ENCODE peak calls at places on chromosomes 6 and 20, in eight cellular contexts. Y is endothelial cell of umbilical vein, G is IMR-90, V is A549, E is stomach, J is heart left ventricle, P is breast epithelium, S is adrenal gland. I is an unnamed sample.

GRCh38 chr6:15824851-15825250 is 162.0 kb upstream of the DTNBP1 start:
- DNase-seq in E (no peak), S (no peak), Y (no peak), J (no peak), G (no peak), P (no peak), V (no peak), I (no peak)

GRCh38 chr6:16817594-16817993 is 56.3 kb upstream of the ATXN1 start:
- DNase-seq in J (no peak), V (no peak), E (no peak), S (no peak), G (peak), Y (no peak), P (no peak), I (no peak)

GRCh38 chr6:33609444-33610034 is 11.6 kb upstream of the ITPR3 start:
- DNase-seq in G (peak), S (peak), P (no peak), E (peak), J (peak), Y (no peak), V (no peak), I (no peak)

GRCh38 chr6:56292505-56293181 is 45.3 kb upstream of the COL21A1 start:
- DNase-seq in V (peak), P (no peak), J (no peak), Y (peak), S (peak), G (peak), E (no peak), I (no peak)

GRCh38 chr6:157074969-157075368 is 248.3 kb downstream of the TMEM242 start:
- DNase-seq in P (no peak), J (no peak), G (no peak), Y (no peak), V (no peak), E (no peak), S (no peak), I (no peak)

GRCh38 chr6:35302604-35303218 is 5.1 kb downstream of the DEF6 start:
- DNase-seq in P (no peak), G (peak), E (peak), S (no peak), Y (no peak), J (peak), V (no peak), I (no peak)

GRCh38 chr6:84645000-84645399 is 119.4 kb downstream of the TBX18 start:
- DNase-seq in P (no peak), G (peak), V (peak), Y (peak), E (no peak), S (no peak), J (no peak), I (no peak)

GRCh38 chr20:23161968-23162696 is 76.0 kb upstream of the CD93 start:
- DNase-seq in G (no peak), S (no peak), Y (peak), J (peak), V (peak), E (peak), P (peak), I (peak)

GRCh38 chr6:88177961-88178464 is 11.9 kb upstream of the CNR1 start:
- DNase-seq in E (no peak), S (no peak), Y (no peak), P (no peak), V (peak), J (no peak), G (no peak), I (no peak)

GRCh38 chr6:24807584-24807983 is 8.9 kb upstream of the ARMH2 start:
- DNase-seq in G (no peak), S (no peak), E (no peak), J (no peak), V (no peak), Y (no peak), P (no peak), I (no peak)

GRCh38 chr6:24245275-24245674 is 112.6 kb downstream of the DCDC2 start:
- DNase-seq in Y (no peak), G (no peak), S (no peak), V (no peak), E (no peak), P (no peak), J (no peak), I (no peak)

GRCh38 chr6:8707956-8708772 is 272.8 kb upstream of the SLC35B3 start:
- DNase-seq in G (no peak), J (no peak), E (peak), V (peak), P (peak), Y (no peak), S (peak), I (peak)

GRCh38 chr6:137799950-137800568 is 67.0 kb upstream of the TNFAIP3 start:
- DNase-seq in J (no peak), S (peak), V (peak), P (no peak), G (peak), Y (peak), E (no peak), I (peak)

GRCh38 chr20:59810376-59811187 is 122.9 kb downstream of the SYCP2 start:
- DNase-seq in V (no peak), E (peak), Y (no peak), P (no peak), S (no peak), J (no peak), G (no peak), I (no peak)

GRCh38 chr6:64100702-64101101 is 465.1 kb downstream of the PHF3 start:
- DNase-seq in J (no peak), E (no peak), S (no peak), G (no peak), V (no peak), P (no peak), Y (no peak), I (no peak)

GRCh38 chr20:20369353-20370086 is 1.6 kb downstream of the INSM1 start:
- DNase-seq in S (no peak), G (no peak), V (peak), J (no peak), P (no peak), E (peak), Y (no peak), I (peak)

GRCh38 chr6:109722564-109723254 is 31.6 kb downstream of the FIG4 start:
- DNase-seq in P (no peak), G (no peak), E (no peak), J (no peak), Y (no peak), V (no peak), S (no peak), I (no peak)

GRCh38 chr6:139990287-139990686 is 615.8 kb upstream of the CITED2 start:
- DNase-seq in P (no peak), V (no peak), E (no peak), G (no peak), Y (no peak), J (no peak), S (no peak), I (no peak)

GRCh38 chr6:28742668-28743270 is 181.0 kb downstream of the TRIM27 start:
- DNase-seq in G (peak), J (no peak), P (no peak), V (peak), E (no peak), Y (peak), S (no peak), I (no peak)

GRCh38 chr6:167047554-167047953 is 48.4 kb downstream of the CEP43 start:
- DNase-seq in P (no peak), V (no peak), S (no peak), J (no peak), E (peak), G (no peak), Y (no peak), I (no peak)

GRCh38 chr20:58822175-58822574 is 28.5 kb downstream of the GNAS-AS1 start:
- DNase-seq in Y (no peak), G (no peak), E (no peak), V (no peak), S (no peak), P (no peak), J (no peak), I (no peak)

GRCh38 chr20:5002077-5002413 is 735 bp upstream of the SLC23A2 start:
- DNase-seq in P (no peak), V (no peak), E (no peak), S (no peak), G (no peak), J (peak), Y (no peak), I (peak)

GRCh38 chr6:28142446-28142845 is 763 bp downstream of the ZKSCAN8 start:
- DNase-seq in G (peak), E (no peak), Y (peak), V (no peak), S (no peak), P (no peak), J (no peak), I (no peak)

GRCh38 chr6:152984387-152984872 is 1.6 kb upstream of the FBXO5 start:
- DNase-seq in J (no peak), S (no peak), G (no peak), P (no peak), E (no peak), V (no peak), Y (no peak), I (no peak)

GRCh38 chr20:31967830-31968249 is at the start of gene XKR7:
- DNase-seq in E (no peak), J (no peak), G (no peak), V (no peak), Y (no peak), S (no peak), P (no peak), I (peak)

GRCh38 chr20:50027611-50028105 is 44.9 kb downstream of the SNAI1 start:
- DNase-seq in V (peak), S (peak), P (peak), Y (peak), G (peak), E (no peak), J (peak), I (peak)

GRCh38 chr20:48807586-48808381 is 20.0 kb downstream of the PREX1 start:
- DNase-seq in V (no peak), G (no peak), S (no peak), E (no peak), P (no peak), Y (no peak), J (peak), I (no peak)

GRCh38 chr6:97963148-97963680 is 680.2 kb upstream of the MMS22L start:
- DNase-seq in Y (no peak), G (no peak), P (no peak), E (no peak), J (no peak), S (no peak), V (no peak), I (no peak)

GRCh38 chr6:45049188-45049843 is 278.8 kb upstream of the RUNX2 start:
- DNase-seq in J (no peak), E (no peak), S (no peak), P (no peak), G (peak), Y (peak), V (peak), I (no peak)

DNA sequence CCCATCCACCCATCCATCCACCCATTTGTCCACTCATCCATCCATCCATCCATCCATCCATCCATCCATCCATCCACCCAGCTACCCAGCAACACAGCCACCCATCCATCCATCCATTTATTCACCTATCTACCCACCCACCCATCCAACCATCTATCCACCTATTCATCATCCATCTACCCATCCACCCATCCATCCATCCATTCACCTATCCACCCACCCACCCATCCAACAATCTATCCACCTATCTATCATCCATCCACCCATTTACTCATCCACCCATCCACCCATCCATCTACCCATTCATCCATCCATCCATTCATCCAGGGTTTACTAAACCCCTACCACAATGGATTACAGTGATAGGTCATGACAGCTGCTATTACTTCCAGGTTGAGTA is 7.4 kb downstream of the SERPINB1 start:
- DNase-seq in S (no peak), E (no peak), V (no peak), J (no peak), Y (no peak), P (no peak), G (no peak), I (no peak)
- TF ChIP-seq POLR2A in S (no peak), E (no peak), V (no peak), J (no peak), Y (no peak), P (no peak), G (no peak), I (no peak)

GRCh38 chr20:14989891-14990290 is 652.5 kb upstream of the FLRT3 start:
- DNase-seq in E (no peak), J (no peak), S (no peak), V (no peak), G (no peak), P (no peak), Y (no peak), I (no peak)
- H3K4me3 ChIP-seq in E (no peak), J (no peak), S (no peak), V (no peak), G (no peak), P (no peak), Y (no peak), I (no peak)

DNA sequence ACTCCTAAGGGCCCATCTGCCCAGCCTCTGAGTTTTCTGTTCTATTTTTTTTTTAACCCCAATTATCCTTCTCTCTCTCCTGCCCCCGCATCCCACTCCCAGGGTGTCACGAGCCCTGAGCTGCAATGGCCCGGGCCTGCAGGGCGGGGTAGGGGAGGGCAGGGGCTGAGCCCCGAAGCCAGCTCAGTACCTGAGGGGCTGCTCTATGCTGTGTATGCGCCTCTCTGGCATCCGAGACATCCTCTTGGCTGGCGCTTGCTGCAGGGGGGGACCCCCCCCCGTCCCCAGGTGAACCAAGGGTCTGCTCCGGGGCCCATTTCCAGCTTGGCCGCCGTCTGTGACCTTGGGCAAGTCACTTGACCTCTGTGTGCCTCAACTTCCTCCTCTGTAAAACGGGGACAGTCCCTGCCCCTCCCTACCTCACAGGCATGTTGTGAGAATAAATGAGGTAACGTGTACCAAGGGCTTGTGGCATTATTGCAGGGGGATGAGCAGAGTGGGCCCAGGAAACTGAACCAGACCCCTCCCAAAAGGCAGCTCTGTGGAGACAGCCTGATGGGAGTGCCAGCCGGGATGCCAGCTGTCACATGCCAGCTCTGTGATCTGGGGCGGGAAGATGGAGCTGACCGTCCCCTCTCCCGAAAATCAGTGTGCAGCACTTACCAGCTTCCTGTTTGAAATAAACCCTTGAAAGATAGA is 13.0 kb upstream of the MYL9 start:
- DNase-seq in P (no peak), V (no peak), E (no peak), S (no peak), G (no peak), J (no peak), Y (no peak), I (no peak)
- TF ChIP-seq POLR2A in P (no peak), V (no peak), E (no peak), S (no peak), G (no peak), J (no peak), Y (no peak), I (no peak)

GRCh38 chr6:53566755-53567154 is 21.9 kb upstream of the GCLC start:
- DNase-seq in G (no peak), P (no peak), S (no peak), E (no peak), Y (no peak), J (no peak), V (no peak), I (no peak)
- H3K4me3 ChIP-seq in G (no peak), P (no peak), S (no peak), E (no peak), Y (no peak), J (no peak), V (no peak), I (no peak)

GRCh38 chr20:25692499-25692898 is 4.2 kb downstream of the ZNF337 start:
- DNase-seq in V (no peak), E (no peak), J (no peak), Y (no peak), G (no peak), S (no peak), P (no peak), I (no peak)

GRCh38 chr20:25695532-25696383 is 895 bp downstream of the ZNF337 start:
- DNase-seq in S (no peak), V (no peak), P (no peak), E (no peak), Y (no peak), G (no peak), J (peak), I (no peak)

GRCh38 chr20:25699914-25700313 is 3.3 kb upstream of the ZNF337 start:
- DNase-seq in P (no peak), Y (no peak), G (no peak), J (no peak), V (peak), E (no peak), S (no peak), I (no peak)

GRCh38 chr20:25697132-25697446 is 436 bp upstream of the ZNF337 start:
- DNase-seq in J (no peak), P (no peak), V (no peak), S (no peak), G (no peak), Y (no peak), E (no peak), I (no peak)

GRCh38 chr20:25696384-25697131 is at the start of gene ZNF337:
- DNase-seq in S (peak), J (peak), P (peak), Y (peak), V (peak), G (peak), E (peak), I (peak)
- TF ChIP-seq POLR2A in S (peak), J (peak), P (no peak), Y (peak), V (peak), G (peak), E (no peak), I (peak)

DNA sequence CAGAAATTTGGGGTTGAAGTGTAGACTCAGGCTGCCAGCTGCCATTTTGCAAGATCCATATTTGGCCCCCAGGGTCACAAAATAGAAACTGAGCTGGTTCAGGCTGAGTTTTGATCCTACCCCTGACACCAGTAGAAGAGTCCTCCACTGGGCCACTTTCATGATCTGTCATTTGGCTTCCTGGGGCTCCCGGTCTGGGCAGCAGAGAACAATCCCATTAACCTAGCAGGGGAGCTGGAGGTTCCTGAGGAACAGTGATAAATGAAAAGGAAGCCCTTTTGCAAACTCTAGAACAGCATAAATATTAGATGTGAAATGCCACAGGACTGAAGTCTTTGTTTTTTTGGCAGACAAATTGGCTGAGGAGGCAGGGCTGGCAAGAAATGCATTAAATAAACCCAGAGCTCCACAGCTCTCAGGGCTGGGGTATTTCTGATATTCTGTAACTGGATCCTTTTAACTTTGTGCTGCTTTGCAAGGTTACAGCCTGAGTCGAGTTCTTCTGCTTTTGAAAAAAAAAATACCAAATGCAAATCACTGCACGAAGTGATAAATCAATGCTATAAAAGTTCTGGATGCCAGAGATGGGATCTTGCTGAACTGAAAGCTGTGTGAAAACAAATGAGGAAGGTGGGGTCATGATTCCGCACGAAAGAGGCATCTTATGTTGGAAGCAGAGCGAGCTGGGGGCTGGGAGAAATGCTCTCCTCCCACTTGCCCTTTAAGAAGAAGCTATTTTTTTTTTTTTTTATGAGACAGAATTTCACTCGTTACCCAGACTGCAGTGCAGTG is 64.4 kb downstream of the SULF2 start:
- DNase-seq in E (no peak), G (peak), Y (peak), V (no peak), J (no peak), P (no peak), S (no peak), I (no peak)
- H3K4me3 ChIP-seq in E (no peak), G (no peak), Y (no peak), V (no peak), J (no peak), P (no peak), S (no peak), I (no peak)

DNA sequence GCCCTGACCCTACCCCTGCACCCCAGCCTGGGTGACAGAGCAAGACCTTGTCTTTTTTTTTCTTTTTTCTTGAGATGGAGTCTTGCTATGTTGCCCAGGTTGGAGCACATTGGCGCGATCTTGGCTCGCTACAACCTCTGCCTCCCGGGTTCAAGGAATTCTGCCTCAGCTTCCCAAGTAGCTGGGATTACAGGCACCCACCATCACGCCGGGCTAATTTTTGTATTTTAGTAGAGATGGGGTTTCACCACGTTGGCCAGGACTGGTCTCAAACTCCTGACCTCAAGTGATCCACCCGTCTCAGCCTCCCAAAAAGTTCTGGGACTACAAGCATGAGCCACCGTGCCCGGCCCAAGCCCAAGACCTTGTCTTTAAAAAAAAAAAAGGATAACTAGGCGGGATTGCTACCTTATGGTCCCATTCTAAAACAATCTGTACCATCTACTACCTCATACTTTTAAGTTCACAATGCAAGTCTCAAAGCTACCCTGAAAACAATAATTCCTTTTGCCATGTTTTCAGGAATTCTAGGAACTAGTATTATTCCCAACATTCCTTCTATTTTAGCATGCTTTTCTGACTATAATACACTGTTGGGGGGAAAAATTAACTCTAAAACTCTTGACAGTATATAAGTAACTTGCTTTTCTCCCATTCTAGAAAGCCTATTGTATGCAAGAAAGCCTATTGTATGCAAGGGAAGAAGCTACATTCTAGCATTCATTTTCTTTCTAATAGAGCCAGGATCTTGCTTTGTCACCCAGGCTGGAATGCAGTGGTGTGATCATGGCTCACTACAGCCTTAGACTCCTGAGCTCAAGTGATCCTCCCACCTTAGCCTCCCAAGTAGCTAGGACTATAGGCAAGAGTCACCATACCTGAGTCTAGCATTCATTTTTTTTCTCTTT is 6.6 kb downstream of the TUBB start:
- DNase-seq in P (no peak), Y (no peak), G (peak), S (no peak), V (no peak), E (no peak), J (no peak), I (no peak)
- TF ChIP-seq POLR2A in P (no peak), Y (peak), G (peak), S (no peak), V (no peak), E (no peak), J (no peak), I (no peak)

GRCh38 chr20:6920991-6921613 is 153.6 kb downstream of the BMP2 start:
- DNase-seq in Y (no peak), P (peak), S (no peak), V (no peak), G (no peak), J (no peak), E (no peak), I (peak)
- H3K4me3 ChIP-seq in Y (no peak), P (no peak), S (no peak), V (no peak), G (no peak), J (no peak), E (no peak), I (no peak)